ENCODE peak calls at places on chromosomes 1 and 21, in six cellular contexts. L is H4, E is NCI-H1436, P is OCI-LY7, V is NCI-H524 treated with DMSO at 0.1 percent for 48 hours, K is heart right ventricle. W is an unnamed sample.

GRCh38 chr21:42163511-42163863 is 55.5 kb upstream of the ABCG1 start:
- DNase-seq in L (no peak), E (no peak), P (no peak), V (no peak), K (no peak), W (no peak)

GRCh38 chr1:117128323-117129079 is 7.0 kb upstream of the TRIM45 start:
- DNase-seq in L (peak), E (no peak), P (peak), V (no peak), K (no peak), W (peak)

GRCh38 chr1:55062801-55063561 is 23.6 kb downstream of the PCSK9 start:
- DNase-seq in L (no peak), E (no peak), P (no peak), V (peak), K (no peak), W (no peak)

GRCh38 chr1:90402893-90403849 is 313.9 kb downstream of the BARHL2 start:
- DNase-seq in L (peak), E (no peak), P (no peak), V (no peak), K (no peak), W (peak)

GRCh38 chr1:66350001-66350547 is 183.9 kb upstream of the SGIP1 start:
- DNase-seq in L (peak), E (no peak), P (peak), V (no peak), K (no peak), W (peak)

GRCh38 chr1:51644533-51645197 is 27.8 kb downstream of the OSBPL9 start:
- DNase-seq in L (peak), E (no peak), P (no peak), V (no peak), K (no peak), W (no peak)

GRCh38 chr1:47664356-47664755 is 226.5 kb downstream of the FOXD2 start:
- DNase-seq in L (no peak), E (no peak), P (no peak), V (no peak), K (no peak), W (no peak)

GRCh38 chr1:66779475-66780078 is 21.5 kb downstream of the INSL5 start:
- DNase-seq in L (no peak), E (no peak), P (no peak), V (no peak), K (no peak), W (no peak)

GRCh38 chr21:31959881-31960280 is 87.1 kb downstream of the HUNK start:
- DNase-seq in L (no peak), E (no peak), P (no peak), V (no peak), K (no peak), W (no peak)

GRCh38 chr1:97144527-97144926 is 422.9 kb downstream of the PTBP2 start:
- DNase-seq in L (peak), E (no peak), P (no peak), V (no peak), K (no peak), W (no peak)

GRCh38 chr21:44407493-44407892 is 47.8 kb upstream of the LRRC3 start:
- DNase-seq in L (no peak), E (no peak), P (no peak), V (no peak), K (no peak), W (no peak)

GRCh38 chr1:226001852-226002666 is 2.9 kb upstream of the SDE2 start:
- DNase-seq in L (peak), E (peak), P (peak), V (no peak), K (peak), W (peak)

GRCh38 chr1:171379846-171380245 is 65.9 kb downstream of the FMO4 start:
- DNase-seq in L (no peak), E (no peak), P (no peak), V (no peak), K (no peak), W (no peak)

GRCh38 chr1:175192630-175193338 is at the start of gene KIAA0040:
- DNase-seq in L (peak), E (peak), P (peak), V (peak), K (peak), W (peak)

GRCh38 chr1:118783095-118783758 is 204.9 kb downstream of the TBX15 start:
- DNase-seq in L (no peak), E (no peak), P (no peak), V (no peak), K (no peak), W (no peak)

GRCh38 chr21:38979271-38980196 is 173.8 kb downstream of the ETS2 start:
- DNase-seq in L (peak), E (no peak), P (no peak), V (no peak), K (no peak), W (peak)

GRCh38 chr1:178566187-178566586 is 53.3 kb downstream of the TEX35 start:
- DNase-seq in L (no peak), E (no peak), P (no peak), V (no peak), K (no peak), W (no peak)

GRCh38 chr1:3454811-3455618 is 550 bp downstream of the ARHGEF16 start:
- DNase-seq in L (no peak), E (peak), P (no peak), V (no peak), K (peak), W (peak)

GRCh38 chr1:230594374-230594773 is 47.9 kb upstream of the COG2 start:
- DNase-seq in L (no peak), E (no peak), P (no peak), V (no peak), K (no peak), W (no peak)

GRCh38 chr1:10975567-10976326 is 36.7 kb upstream of the TARDBP start:
- DNase-seq in L (peak), E (no peak), P (no peak), V (no peak), K (no peak), W (no peak)

GRCh38 chr1:168452329-168452728 is 91.5 kb downstream of the XCL2 start:
- DNase-seq in L (no peak), E (no peak), P (no peak), V (no peak), K (no peak), W (peak)

W was measured in NB4.